ENCODE peak calls at places on chromosomes 11 and 22, in five cellular contexts. G is BE2C, W is colonic mucosa, O is right cardiac atrium, B is fibroblast of the aortic adventitia. X is an unnamed sample.

GRCh38 chr11:64768300-64768694 is 8.5 kb upstream of the PYGM start:
- DNase-seq in G (no peak), O (peak; percentile 9), W (no peak), B (no peak), X (no peak)

GRCh38 chr11:122140535-122140934 is 24.5 kb upstream of the BLID start:
- DNase-seq in G (no peak), W (no peak), O (no peak), B (peak; percentile 69), X (no peak)

GRCh38 chr22:28563636-28564035 is 116.0 kb downstream of the TTC28 start:
- DNase-seq in O (no peak), G (no peak), B (no peak), W (no peak), X (no peak)

GRCh38 chr11:118911113-118911879 is 14.4 kb downstream of the BCL9L start:
- DNase-seq in B (peak; percentile 34), W (peak; percentile 77), O (peak; percentile 60), G (no peak), X (peak; percentile 40)

GRCh38 chr11:105181100-105181499 is 41.5 kb upstream of the CARD18 start:
- DNase-seq in W (no peak), O (no peak), G (peak; percentile 48), B (peak; percentile 83), X (no peak)

GRCh38 chr11:65442952-65443351 is 20.4 kb downstream of the NEAT1 start:
- DNase-seq in W (no peak), B (peak; percentile 44), O (no peak), G (no peak), X (no peak)

GRCh38 chr11:128726464-128727139 is 32.7 kb downstream of the FLI1 start:
- DNase-seq in B (no peak), W (no peak), G (no peak), O (no peak), X (no peak)

GRCh38 chr11:66888282-66888681 is 31.4 kb downstream of the LRFN4 start:
- DNase-seq in B (no peak), G (no peak), O (no peak), W (no peak), X (no peak)

GRCh38 chr11:96338910-96339703 is 3.9 kb downstream of the MAML2 start:
- DNase-seq in O (peak; percentile 69), G (no peak), W (peak; percentile 48), B (peak; percentile 87), X (no peak)

GRCh38 chr22:19120829-19121630 is 1.2 kb downstream of the DGCR2 start:
- DNase-seq in O (no peak), G (no peak), W (peak; percentile 75), B (peak; percentile 32), X (no peak)

GRCh38 chr11:105613183-105613582 is 3.3 kb downstream of the GRIA4 start:
- DNase-seq in W (no peak), O (no peak), B (no peak), G (no peak), X (no peak)

GRCh38 chr11:46678741-46679130 is 21.7 kb downstream of the ARHGAP1 start:
- DNase-seq in W (no peak), O (peak; percentile 25), B (no peak), G (no peak), X (no peak)

GRCh38 chr11:19367051-19367709 is 126.4 kb upstream of the E2F8 start:
- DNase-seq in W (no peak), O (no peak), B (peak; percentile 74), G (no peak), X (no peak)

GRCh38 chr11:67409781-67410368 is 5.6 kb upstream of the CARNS1 start:
- DNase-seq in B (no peak), W (peak; percentile 59), O (no peak), G (no peak), X (no peak)

GRCh38 chr11:8728566-8728965 is 46.0 kb downstream of the RPL27A start:
- DNase-seq in G (peak; percentile 17), W (no peak), B (peak; percentile 59), O (no peak), X (peak; percentile 18)

GRCh38 chr11:67489860-67490726 is 7.3 kb downstream of the AIP start:
- DNase-seq in W (no peak), O (no peak), B (no peak), G (no peak), X (no peak)

GRCh38 chr22:50276143-50276542 is 6.0 kb upstream of the MAPK11 start:
- DNase-seq in W (peak; percentile 74), O (peak; percentile 88), B (peak; percentile 33), G (peak; percentile 64), X (peak; percentile 48)

GRCh38 chr11:69705246-69705856 is 1.5 kb upstream of the FGF19 start:
- DNase-seq in W (no peak), B (no peak), O (no peak), G (no peak), X (no peak)

GRCh38 chr11:58958500-58958899 is 19.2 kb downstream of the GLYATL1 start:
- DNase-seq in B (peak; percentile 22), W (peak; percentile 74), G (peak; percentile 9), O (peak; percentile 47), X (peak; percentile 61)

GRCh38 chr11:92801685-92802084 is 167.8 kb upstream of the MTNR1B start:
- DNase-seq in O (no peak), B (no peak), G (no peak), W (no peak), X (no peak)

GRCh38 chr11:92808009-92808408 is 161.4 kb upstream of the MTNR1B start:
- DNase-seq in G (no peak), O (no peak), W (no peak), B (no peak), X (no peak)

GRCh38 chr11:92804388-92804787 is 165.1 kb upstream of the MTNR1B start:
- DNase-seq in G (no peak), W (no peak), B (no peak), O (no peak), X (no peak)
- H3K4me3 ChIP-seq in G (no peak overlapping the region), W (no peak overlapping the region), B (no peak overlapping the region), O (no peak overlapping the region), X (no peak overlapping the region)

GRCh38 chr11:2531987-2532703 is 87.3 kb downstream of the KCNQ1 start:
- DNase-seq in G (no peak), B (no peak), O (peak; percentile 61), W (no peak), X (no peak)

GRCh38 chr11:2534957-2535672 is 90.3 kb downstream of the KCNQ1 start:
- DNase-seq in W (no peak), B (no peak), O (peak; percentile 26), G (peak; percentile 1), X (no peak)

GRCh38 chr11:2534131-2534956 is 89.5 kb downstream of the KCNQ1 start:
- DNase-seq in W (no peak), B (no peak), G (peak; percentile 4), O (peak; percentile 52), X (peak; percentile 28)

GRCh38 chr11:2532704-2533641 is 88.2 kb downstream of the KCNQ1 start:
- DNase-seq in B (peak; percentile 89), W (peak; percentile 92), O (peak; percentile 96), G (peak; percentile 83), X (peak; percentile 96)

DNA sequence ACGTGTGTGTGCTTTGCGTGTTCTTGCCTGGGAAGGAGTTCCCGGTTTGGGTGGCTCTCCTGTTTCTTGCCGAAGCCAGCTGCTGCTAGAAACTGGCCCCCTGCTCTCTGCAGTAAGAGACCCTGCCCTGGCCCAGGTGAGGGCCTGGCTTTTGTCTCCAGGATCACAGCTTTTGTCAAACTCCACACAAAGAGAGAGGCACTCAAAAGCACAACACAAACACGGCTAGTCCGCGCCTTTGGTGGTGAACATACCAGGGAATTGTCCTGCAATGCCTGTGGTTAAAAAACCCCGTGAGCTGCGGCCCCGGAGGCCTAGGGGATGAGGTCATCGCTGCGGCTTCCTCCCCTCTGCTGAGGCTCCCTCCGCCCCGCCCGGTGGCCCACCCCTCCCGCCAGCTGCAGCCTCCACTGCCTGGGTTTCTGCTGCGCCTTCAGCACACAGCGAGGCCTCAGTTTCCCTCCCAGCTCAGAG is 88.9 kb downstream of the KCNQ1 start:
- DNase-seq in W (peak; percentile 60), B (peak; percentile 89), G (peak; percentile 5), O (peak; percentile 81), X (peak; percentile 95)
- H3K4me3 ChIP-seq in W (no peak overlapping the region), B (no peak overlapping the region), G (no peak overlapping the region), O (no peak overlapping the region), X (peak overlapping the region; percentile 20)

GRCh38 chr11:117144477-117145392 is 648 bp downstream of the PAFAH1B2 start:
- DNase-seq in O (peak; percentile 86), B (peak; percentile 82), W (peak; percentile 67), G (peak; percentile 65), X (peak; percentile 62)

GRCh38 chr11:117143871-117144476 is at the start of gene PAFAH1B2:
- DNase-seq in B (peak; percentile 90), G (peak; percentile 97), O (peak; percentile 98), W (peak; percentile 98), X (peak; percentile 92)

GRCh38 chr11:117145393-117145761 is 1.3 kb downstream of the PAFAH1B2 start:
- DNase-seq in G (peak; percentile 21), B (peak; percentile 60), W (peak; percentile 30), O (no peak), X (peak; percentile 13)

GRCh38 chr11:117143390-117143789 is 697 bp upstream of the PAFAH1B2 start:
- DNase-seq in O (peak; percentile 82), G (no peak), W (peak; percentile 73), B (peak; percentile 58), X (peak; percentile 14)

DNA sequence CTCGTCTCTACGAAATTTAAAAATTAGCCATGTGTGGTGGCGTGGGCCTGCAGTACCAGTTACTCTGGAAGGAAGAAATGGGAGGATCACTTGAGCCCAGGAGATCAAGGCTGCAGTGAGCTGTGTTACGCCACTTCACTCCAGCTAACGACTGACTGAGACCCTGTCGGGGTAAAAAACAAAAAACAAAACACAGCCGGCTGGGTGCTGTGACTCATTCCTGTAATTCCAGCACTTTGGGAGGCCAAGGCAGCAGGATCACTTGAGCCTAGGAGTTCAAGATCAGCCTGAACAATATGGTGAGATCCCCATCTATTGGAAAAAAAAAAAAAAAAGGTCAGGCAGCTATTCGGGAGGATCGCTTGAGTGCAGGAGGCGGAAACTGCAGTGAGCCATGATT is 2.4 kb downstream of the PAFAH1B2 start:
- DNase-seq in W (no peak), O (no peak), G (no peak), B (peak; percentile 20), X (no peak)
- H3K4me3 ChIP-seq in W (no peak overlapping the region), O (no peak overlapping the region), G (no peak overlapping the region), B (peak overlapping the region; percentile 4), X (no peak overlapping the region)

DNA sequence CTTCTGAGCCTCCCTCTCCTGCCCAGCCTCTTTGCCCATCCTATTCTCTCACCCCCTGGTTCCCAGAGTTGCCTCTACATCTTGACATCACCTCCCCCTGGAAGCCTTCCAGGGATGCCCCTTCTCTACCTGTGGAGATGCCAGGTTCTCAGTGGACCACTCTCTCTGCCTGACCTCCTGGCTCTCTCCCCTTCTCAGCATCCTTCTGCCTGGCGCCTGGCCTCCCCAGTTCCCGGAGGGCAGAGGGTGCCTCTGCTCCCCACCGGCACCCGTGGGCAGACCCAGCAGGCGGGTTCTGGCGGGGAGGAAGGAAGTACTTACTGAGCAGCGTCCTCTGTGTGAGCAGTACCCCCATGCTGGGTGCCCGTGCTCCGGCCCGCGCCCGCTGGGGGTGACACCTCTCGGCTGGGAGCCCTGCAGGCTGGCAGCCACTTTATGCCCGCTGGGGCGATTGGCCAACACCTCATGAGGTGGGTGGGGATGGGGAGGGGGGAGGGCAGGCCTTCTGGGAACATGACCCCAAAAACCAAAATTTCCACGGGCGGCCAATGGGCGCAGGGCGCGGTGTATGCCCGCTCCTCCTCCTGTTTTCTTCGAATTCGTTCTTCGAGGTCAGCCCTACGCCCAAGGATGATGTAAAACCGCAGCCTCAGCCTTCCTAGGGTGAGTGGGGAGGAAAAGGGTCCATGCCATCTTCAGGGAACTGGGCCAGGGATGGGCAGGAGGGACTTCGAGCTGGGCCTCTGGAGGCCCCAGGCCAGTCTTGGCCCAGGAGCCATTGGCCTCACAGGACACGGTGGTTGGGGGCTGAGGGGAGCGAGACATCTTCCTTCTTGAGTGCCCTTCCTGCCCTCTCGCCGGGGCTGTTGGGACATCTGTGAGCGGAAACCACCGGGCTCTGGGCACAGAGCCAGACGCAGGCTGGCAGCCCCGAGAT is at the start of gene OSM:
- DNase-seq in O (peak; percentile 84), W (peak; percentile 53), B (no peak), G (no peak), X (no peak)
- H3K4me3 ChIP-seq in O (no peak within 1 kb of the TSS), W (peak within 1 kb of the TSS; percentile 32), B (no peak within 1 kb of the TSS), G (no peak within 1 kb of the TSS), X (no peak within 1 kb of the TSS)